ENCODE peak calls at places on chromosomes 13 and 19, in ten cellular contexts. V, I, W, Y, E, Z, M, F, H and K are unnamed samples.

GRCh38 chr13:72983085-72983768 is 75.6 kb upstream of the KLF5 start:
- DNase-seq in V (no peak), I (peak), W (peak), Y (peak), E (peak), Z (peak), M (peak), F (no peak), H (no peak), K (no peak)

GRCh38 chr13:44117351-44117750 is 237.6 kb downstream of the LACC1 start:
- DNase-seq in V (no peak), I (peak), W (peak), Y (peak), E (peak), Z (peak), M (peak), F (no peak), H (no peak), K (no peak)

GRCh38 chr13:61413572-61413971 is 2.1 kb downstream of the PCDH20 start:
- DNase-seq in V (no peak), I (no peak), W (no peak), Y (no peak), E (no peak), Z (no peak), M (no peak), F (no peak), H (no peak), K (no peak)

GRCh38 chr19:33054623-33055022 is 10.1 kb downstream of the RHPN2 start:
- DNase-seq in V (no peak), I (no peak), W (no peak), Y (no peak), E (no peak), Z (no peak), M (no peak), F (no peak), H (no peak), K (no peak)

GRCh38 chr19:45601524-45602522 is at the start of gene GPR4:
- DNase-seq in V (no peak), I (peak), W (peak), Y (no peak), E (no peak), Z (no peak), M (no peak), F (no peak), H (no peak), K (peak)

GRCh38 chr13:102401305-102401704 is 543 bp downstream of the FGF14 start:
- DNase-seq in V (peak), I (no peak), W (peak), Y (peak), E (peak), Z (peak), M (peak), F (no peak), H (no peak), K (no peak)

GRCh38 chr19:9151367-9151766 is 11.2 kb downstream of the ZNF317 start:
- DNase-seq in V (no peak), I (no peak), W (no peak), Y (no peak), E (no peak), Z (no peak), M (no peak), F (no peak), H (no peak), K (no peak)

GRCh38 chr19:8412783-8413592 is at the start of gene MARCHF2:
- DNase-seq in V (peak), I (peak), W (peak), Y (peak), E (peak), Z (peak), M (peak), F (peak), H (peak), K (peak)

GRCh38 chr19:4010808-4011110 is 3.2 kb downstream of the PIAS4 start:
- DNase-seq in V (no peak), I (no peak), W (no peak), Y (no peak), E (no peak), Z (no peak), M (no peak), F (no peak), H (no peak), K (no peak)

GRCh38 chr19:47074621-47075020 is 26.2 kb upstream of the TMEM160 start:
- DNase-seq in V (no peak), I (no peak), W (no peak), Y (no peak), E (no peak), Z (no peak), M (no peak), F (no peak), H (no peak), K (no peak)

GRCh38 chr19:7356899-7357627 is 8.3 kb downstream of the ARHGEF18 start:
- DNase-seq in V (no peak), I (no peak), W (no peak), Y (no peak), E (no peak), Z (no peak), M (no peak), F (no peak), H (no peak), K (no peak)

GRCh38 chr13:33089311-33089710 is 73.1 kb downstream of the KL start:
- DNase-seq in V (no peak), I (no peak), W (no peak), Y (no peak), E (no peak), Z (no peak), M (no peak), F (no peak), H (no peak), K (no peak)

GRCh38 chr13:98476106-98476505 is 100.8 kb downstream of the STK24 start:
- DNase-seq in V (no peak), I (no peak), W (no peak), Y (peak), E (no peak), Z (no peak), M (no peak), F (peak), H (peak), K (peak)

GRCh38 chr19:45440873-45441654 is 17.3 kb upstream of the ERCC1 start:
- DNase-seq in V (no peak), I (peak), W (peak), Y (peak), E (no peak), Z (peak), M (no peak), F (no peak), H (no peak), K (peak)

GRCh38 chr19:10981496-10981895 is 20.7 kb downstream of the SMARCA4 start:
- DNase-seq in V (no peak), I (peak), W (peak), Y (peak), E (peak), Z (peak), M (no peak), F (no peak), H (no peak), K (no peak)

GRCh38 chr13:22596157-22596863 is 584.5 kb upstream of the SGCG start:
- DNase-seq in V (no peak), I (no peak), W (no peak), Y (no peak), E (no peak), Z (peak), M (peak), F (no peak), H (no peak), K (no peak)

GRCh38 chr19:33398361-33399060 is 25.0 kb downstream of the CEBPG start:
- DNase-seq in V (no peak), I (no peak), W (no peak), Y (no peak), E (no peak), Z (no peak), M (no peak), F (peak), H (no peak), K (no peak)

GRCh38 chr19:29485293-29485692 is 40.5 kb upstream of the VSTM2B start:
- DNase-seq in V (no peak), I (no peak), W (no peak), Y (no peak), E (no peak), Z (no peak), M (no peak), F (peak), H (no peak), K (no peak)

GRCh38 chr13:32863596-32863995 is 152.6 kb upstream of the KL start:
- DNase-seq in V (no peak), I (no peak), W (no peak), Y (no peak), E (no peak), Z (no peak), M (no peak), F (no peak), H (no peak), K (no peak)

GRCh38 chr19:46402725-46403124 is 10.6 kb downstream of the CCDC8 start:
- DNase-seq in V (no peak), I (no peak), W (no peak), Y (no peak), E (no peak), Z (no peak), M (no peak), F (peak), H (no peak), K (no peak)